ENCODE peak calls at places on chromosomes 16 and 17, in seven cellular contexts. C is hepatocyte, K is GM23338, W is HCT116, Y is GM23248, T is PC-3, V is MM.1S. Z is an unnamed sample.

GRCh38 chr16:88289549-88290344 is 93.0 kb upstream of the ZNF469 start:
- DNase-seq in C (no peak), K (no peak), W (no peak), Y (peak; percentile 89), T (no peak), V (peak; percentile 24), Z (no peak)

GRCh38 chr16:89118361-89119061 is 24.9 kb downstream of the ACSF3 start:
- DNase-seq in C (no peak), K (no peak), W (no peak), Y (no peak), T (no peak), V (no peak), Z (no peak)

GRCh38 chr17:50575581-50576210 is 15.2 kb downstream of the CACNA1G start:
- DNase-seq in C (no peak), K (peak; percentile 46), W (no peak), Y (no peak), T (no peak), V (peak; percentile 19), Z (no peak)

GRCh38 chr17:72717276-72717675 is 375.2 kb downstream of the SLC39A11 start:
- DNase-seq in C (no peak), K (no peak), W (no peak), Y (no peak), T (no peak), V (no peak), Z (no peak)

GRCh38 chr16:397736-398332 is 835 bp downstream of the NME4 start:
- DNase-seq in C (peak; percentile 89), K (peak; percentile 87), W (peak; percentile 28), Y (peak; percentile 92), T (peak; percentile 57), V (peak; percentile 69), Z (no peak)

GRCh38 chr17:17088104-17088485 is 45.8 kb downstream of the MPRIP start:
- DNase-seq in C (no peak), K (no peak), W (no peak), Y (no peak), T (no peak), V (no peak), Z (no peak)

GRCh38 chr17:39209317-39210092 is 9.4 kb downstream of the RPL19 start:
- DNase-seq in C (peak; percentile 81), K (peak; percentile 77), W (no peak), Y (peak; percentile 91), T (no peak), V (no peak), Z (no peak)

GRCh38 chr16:71230122-71230845 is at the start of gene HYDIN:
- DNase-seq in C (peak; percentile 92), K (peak; percentile 99), W (no peak), Y (peak; percentile 63), T (peak; percentile 64), V (no peak), Z (peak; percentile 83)

GRCh38 chr17:29008591-29008990 is 2.8 kb upstream of the SEZ6 start:
- DNase-seq in C (no peak), K (no peak), W (no peak), Y (no peak), T (no peak), V (no peak), Z (no peak)

GRCh38 chr17:17860761-17861107 is 23.9 kb upstream of the SREBF1 start:
- DNase-seq in C (no peak), K (no peak), W (no peak), Y (no peak), T (no peak), V (no peak), Z (no peak)

GRCh38 chr17:63423251-63423950 is 22.7 kb downstream of the CYB561 start:
- DNase-seq in C (no peak), K (no peak), W (no peak), Y (no peak), T (no peak), V (no peak), Z (no peak)

GRCh38 chr17:9900744-9901143 is 4.3 kb downstream of the RCVRN start:
- DNase-seq in C (no peak), K (no peak), W (no peak), Y (peak; percentile 80), T (peak; percentile 47), V (no peak), Z (no peak)

GRCh38 chr17:74045608-74046007 is 157.9 kb upstream of the RPL38 start:
- DNase-seq in C (peak; percentile 38), K (no peak), W (no peak), Y (no peak), T (peak; percentile 24), V (peak; percentile 26), Z (peak; percentile 7)

GRCh38 chr17:77741109-77741508 is 217.4 kb upstream of the TNRC6C start:
- DNase-seq in C (no peak), K (peak; percentile 75), W (no peak), Y (no peak), T (peak; percentile 42), V (no peak), Z (no peak)

GRCh38 chr17:17999364-18000007 is 26.8 kb downstream of the DRC3 start:
- DNase-seq in C (no peak), K (no peak), W (no peak), Y (peak; percentile 58), T (no peak), V (no peak), Z (no peak)

GRCh38 chr17:40095356-40095943 is 4.9 kb downstream of the NR1D1 start:
- DNase-seq in C (no peak), K (no peak), W (no peak), Y (no peak), T (no peak), V (no peak), Z (no peak)

GRCh38 chr16:67415872-67416793 is at the start of gene ZDHHC1:
- DNase-seq in C (peak; percentile 88), K (peak; percentile 86), W (no peak), Y (peak; percentile 90), T (peak; percentile 61), V (peak; percentile 55), Z (peak; percentile 72)

GRCh38 chr16:72635104-72635503 is 412.8 kb downstream of the ZFHX3 start:
- DNase-seq in C (no peak), K (no peak), W (no peak), Y (no peak), T (peak; percentile 20), V (no peak), Z (no peak)

GRCh38 chr16:71572497-71573116 is 4.3 kb downstream of the TAT start:
- DNase-seq in C (peak; percentile 70), K (no peak), W (no peak), Y (no peak), T (no peak), V (no peak), Z (no peak)

GRCh38 chr16:11413907-11414595 is 68.8 kb downstream of the RMI2 start:
- DNase-seq in C (no peak), K (no peak), W (no peak), Y (no peak), T (no peak), V (no peak), Z (no peak)

GRCh38 chr16:11411059-11411550 is 65.8 kb downstream of the RMI2 start:
- DNase-seq in C (peak; percentile 50), K (no peak), W (no peak), Y (no peak), T (no peak), V (no peak), Z (no peak)

GRCh38 chr16:11412965-11413887 is 68.0 kb downstream of the RMI2 start:
- DNase-seq in C (no peak), K (no peak), W (no peak), Y (no peak), T (no peak), V (no peak), Z (no peak)

GRCh38 chr16:11410382-11411058 is 65.3 kb downstream of the RMI2 start:
- DNase-seq in C (no peak), K (no peak), W (no peak), Y (peak; percentile 58), T (no peak), V (no peak), Z (no peak)

GRCh38 chr16:11412175-11412904 is 67.1 kb downstream of the RMI2 start:
- DNase-seq in C (no peak), K (no peak), W (no peak), Y (no peak), T (no peak), V (no peak), Z (no peak)
- TF ChIP-seq EZH2 in C (no peak), K (no peak), W (no peak), Y (no peak), T (no peak), V (no peak), Z (no peak)

GRCh38 chr17:1000597-1001490 is 3.9 kb downstream of the TIMM22 start:
- DNase-seq in C (peak; percentile 42), K (no peak), W (no peak), Y (peak; percentile 51), T (no peak), V (no peak), Z (no peak)

GRCh38 chr17:1003633-1003971 is 6.7 kb downstream of the TIMM22 start:
- DNase-seq in C (no peak), K (no peak), W (no peak), Y (no peak), T (no peak), V (no peak), Z (no peak)

GRCh38 chr17:1001640-1002411 is 4.9 kb downstream of the TIMM22 start:
- DNase-seq in C (no peak), K (no peak), W (no peak), Y (peak; percentile 87), T (no peak), V (no peak), Z (no peak)

GRCh38 chr17:1002771-1003555 is 6.0 kb downstream of the TIMM22 start:
- DNase-seq in C (no peak), K (no peak), W (no peak), Y (peak; percentile 84), T (no peak), V (no peak), Z (no peak)

GRCh38 chr17:1002412-1002753 is 5.5 kb downstream of the TIMM22 start:
- DNase-seq in C (no peak), K (no peak), W (no peak), Y (peak; percentile 47), T (no peak), V (no peak), Z (no peak)
- H3K9me2 ChIP-seq in C (no peaks in the 10 kb centered on the region), K (no peaks in the 10 kb centered on the region), W (no peaks in the 10 kb centered on the region), Y (no peaks in the 10 kb centered on the region), T (no peaks in the 10 kb centered on the region), V (no peaks in the 10 kb centered on the region), Z (no peaks in the 10 kb centered on the region)

GRCh38 chr17:48563867-48564199 is 14.3 kb downstream of the HOXB4 start:
- DNase-seq in C (no peak), K (no peak), W (no peak), Y (no peak), T (no peak), V (no peak), Z (no peak)
- TF ChIP-seq EZH2 in C (no peak), K (peak; percentile 75), W (no peak), Y (no peak), T (no peak), V (no peak), Z (no peak)

GRCh38 chr17:68228817-68229570 is 18.8 kb upstream of the AMZ2 start:
- DNase-seq in C (no peak), K (no peak), W (no peak), Y (no peak), T (no peak), V (no peak), Z (peak; percentile 59)

GRCh38 chr17:68229619-68230018 is 18.2 kb upstream of the AMZ2 start:
- DNase-seq in C (no peak), K (no peak), W (no peak), Y (no peak), T (no peak), V (no peak), Z (no peak)

GRCh38 chr17:68231536-68231935 is 16.3 kb upstream of the AMZ2 start:
- DNase-seq in C (no peak), K (no peak), W (no peak), Y (no peak), T (peak; percentile 51), V (no peak), Z (no peak)
- H3K9me2 ChIP-seq in C (no peaks in the 10 kb centered on the region), K (no peaks in the 10 kb centered on the region), W (no peaks in the 10 kb centered on the region), Y (no peaks in the 10 kb centered on the region), T (no peaks in the 10 kb centered on the region), V (no peaks in the 10 kb centered on the region), Z (no peaks in the 10 kb centered on the region)